ENCODE peak calls at places on chromosomes 11 and 22, in six cellular contexts. Y is lower leg skin, M is tibial artery, Z is SJSA1, R is adipocyte, G is tibial nerve. L is an unnamed sample.

GRCh38 chr11:9461760-9462134 is 935 bp downstream of the ZNF143 start:
- DNase-seq in M (no peak), Y (no peak), G (no peak), R (peak), Z (no peak), L (no peak)

GRCh38 chr11:125924384-125925007 is 20.2 kb downstream of the DDX25 start:
- DNase-seq in Y (no peak), Z (no peak), R (no peak), M (no peak), G (no peak), L (no peak)

GRCh38 chr11:26042113-26042512 is 289.8 kb upstream of the ANO3 start:
- DNase-seq in G (no peak), R (no peak), Y (no peak), Z (no peak), M (no peak), L (no peak)

GRCh38 chr11:62438641-62439040 is 19.8 kb downstream of the SCGB1A1 start:
- DNase-seq in G (no peak), Z (no peak), Y (no peak), R (no peak), M (no peak), L (no peak)

GRCh38 chr11:12674571-12674935 is 332 bp downstream of the TEAD1 start:
- DNase-seq in M (no peak), Y (peak), Z (no peak), G (no peak), R (peak), L (no peak)

GRCh38 chr22:49588739-49589138 is 238.9 kb downstream of the BRD1 start:
- DNase-seq in M (peak), Z (no peak), Y (peak), G (no peak), R (no peak), L (no peak)

GRCh38 chr11:44842219-44842618 is 108.5 kb downstream of the TP53I11 start:
- DNase-seq in M (no peak), R (peak), Z (no peak), G (no peak), Y (no peak), L (no peak)

GRCh38 chr22:37198290-37199102 is 10.4 kb upstream of the C1QTNF6 start:
- DNase-seq in Y (peak), M (peak), R (peak), Z (peak), G (peak), L (peak)

GRCh38 chr22:49896201-49896600 is 22.0 kb downstream of the ALG12 start:
- DNase-seq in R (no peak), M (no peak), Z (no peak), G (no peak), Y (no peak), L (no peak)

GRCh38 chr11:124801636-124802312 is 1.6 kb upstream of the MSANTD2 start:
- DNase-seq in R (peak), G (no peak), Y (no peak), Z (no peak), M (no peak), L (no peak)

GRCh38 chr22:17862646-17863181 is 88.4 kb upstream of the BID start:
- DNase-seq in G (no peak), R (no peak), Y (no peak), Z (no peak), M (no peak), L (no peak)

GRCh38 chr22:47059701-47060161 is 297.3 kb downstream of the TBC1D22A start:
- DNase-seq in M (no peak), R (no peak), Y (no peak), Z (no peak), G (no peak), L (no peak)

GRCh38 chr11:128716231-128716630 is 22.4 kb downstream of the FLI1 start:
- DNase-seq in R (no peak), Z (no peak), M (no peak), G (no peak), Y (no peak), L (no peak)
- H3K4me3 ChIP-seq in R (no peak), Z (no peak), M (peak), G (no peak), Y (no peak), L (no peak)

GRCh38 chr11:65779669-65779918 is 1.2 kb downstream of the AP5B1 start:
- DNase-seq in M (no peak), R (no peak), Y (no peak), Z (no peak), G (no peak), L (no peak)

GRCh38 chr11:65777821-65778361 is 2.9 kb downstream of the AP5B1 start:
- DNase-seq in G (no peak), Y (peak), Z (peak), M (no peak), R (no peak), L (peak)

GRCh38 chr11:65779919-65780769 is 632 bp downstream of the AP5B1 start:
- DNase-seq in G (peak), Y (peak), R (peak), Z (peak), M (peak), L (peak)

GRCh38 chr11:65778431-65778900 is 2.3 kb downstream of the AP5B1 start:
- DNase-seq in M (peak), Z (no peak), Y (peak), G (no peak), R (no peak), L (peak)

DNA sequence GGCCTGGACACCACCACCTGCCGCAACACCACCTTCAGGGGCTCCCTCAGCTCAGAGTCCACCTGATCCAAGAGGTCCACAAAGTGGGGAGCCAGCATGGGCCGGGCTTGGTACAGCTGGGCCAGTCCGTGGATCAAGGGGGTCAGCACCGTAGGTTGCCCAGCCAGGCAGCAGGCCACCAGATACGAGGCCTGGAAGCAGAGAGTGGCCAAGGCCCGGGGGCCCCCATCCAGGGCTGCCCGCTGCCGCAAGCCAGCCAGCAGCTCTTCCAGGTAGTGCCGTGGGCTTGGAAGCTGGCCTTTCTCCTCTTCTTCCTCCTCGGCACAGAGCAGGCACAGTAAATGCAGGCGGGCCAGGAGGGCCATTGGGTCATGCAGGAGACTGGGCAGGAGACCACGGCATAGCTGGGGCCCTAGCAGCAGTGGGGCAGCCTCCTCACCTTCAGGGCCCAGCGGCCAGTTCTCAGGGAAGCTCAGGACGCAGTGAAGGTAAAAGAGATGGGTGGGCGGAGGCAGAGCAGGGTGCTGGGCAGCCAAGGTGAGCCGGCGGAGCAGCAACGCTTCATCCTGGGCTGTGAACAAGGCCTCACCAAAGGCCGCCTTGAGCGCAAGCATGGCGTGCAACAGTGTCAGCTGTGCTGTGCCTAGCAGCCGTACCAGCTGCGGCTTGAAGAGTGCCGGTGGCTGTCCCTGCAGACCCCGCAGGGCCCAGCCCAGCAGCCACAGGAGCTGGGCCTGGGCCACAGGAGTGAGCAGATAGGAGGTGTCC is 1.7 kb downstream of the AP5B1 start:
- DNase-seq in M (peak), G (no peak), Z (peak), Y (peak), R (no peak), L (peak)
- H3K4me3 ChIP-seq in M (peak), G (peak), Z (peak), Y (no peak), R (peak), L (peak)

GRCh38 chr11:85685131-85685819 is 720 bp downstream of the CCDC89 start:
- DNase-seq in R (no peak), M (no peak), Z (no peak), Y (no peak), G (no peak), L (no peak)

GRCh38 chr11:85680897-85681296 is 5.1 kb downstream of the CCDC89 start:
- DNase-seq in G (no peak), Z (no peak), M (no peak), R (no peak), Y (no peak), L (no peak)

GRCh38 chr11:85682330-85683305 is 3.4 kb downstream of the CCDC89 start:
- DNase-seq in G (peak), Y (peak), R (no peak), Z (no peak), M (peak), L (peak)

DNA sequence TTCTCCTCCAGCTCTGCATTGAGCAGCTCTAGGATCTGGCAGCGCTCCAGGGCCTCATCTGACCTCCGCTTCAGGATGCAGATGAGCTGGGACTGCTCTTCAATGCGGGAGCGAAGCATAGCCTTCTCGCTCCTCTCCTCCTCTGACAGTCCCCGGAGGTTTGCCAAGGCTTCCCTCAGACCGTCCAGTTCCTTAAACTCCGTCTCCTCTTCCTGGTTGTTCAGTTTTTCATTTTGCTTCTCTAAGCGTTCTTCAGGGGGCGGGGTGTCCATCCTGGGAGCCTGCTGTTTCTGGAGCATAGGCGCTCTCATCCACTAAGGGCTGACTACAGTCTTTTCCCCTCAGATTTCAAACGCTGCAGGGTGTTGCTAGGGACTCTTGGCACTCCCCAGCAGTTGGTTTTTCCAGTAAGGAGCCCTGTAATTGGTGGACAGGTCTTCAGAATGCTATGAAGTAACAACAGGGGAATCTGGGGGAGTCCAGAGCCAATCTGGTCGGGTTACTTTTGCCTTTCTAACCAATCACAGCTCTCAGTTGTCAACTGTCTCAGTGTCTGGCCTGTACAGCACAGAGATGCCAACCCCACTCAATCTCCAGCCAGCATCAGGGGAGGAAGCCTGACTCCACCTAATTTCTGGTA is at the start of gene CCDC89:
- DNase-seq in G (peak), M (peak), R (no peak), Z (no peak), Y (peak), L (peak)
- H3K4me3 ChIP-seq in G (peak), M (peak), R (peak), Z (no peak), Y (no peak), L (peak)

DNA sequence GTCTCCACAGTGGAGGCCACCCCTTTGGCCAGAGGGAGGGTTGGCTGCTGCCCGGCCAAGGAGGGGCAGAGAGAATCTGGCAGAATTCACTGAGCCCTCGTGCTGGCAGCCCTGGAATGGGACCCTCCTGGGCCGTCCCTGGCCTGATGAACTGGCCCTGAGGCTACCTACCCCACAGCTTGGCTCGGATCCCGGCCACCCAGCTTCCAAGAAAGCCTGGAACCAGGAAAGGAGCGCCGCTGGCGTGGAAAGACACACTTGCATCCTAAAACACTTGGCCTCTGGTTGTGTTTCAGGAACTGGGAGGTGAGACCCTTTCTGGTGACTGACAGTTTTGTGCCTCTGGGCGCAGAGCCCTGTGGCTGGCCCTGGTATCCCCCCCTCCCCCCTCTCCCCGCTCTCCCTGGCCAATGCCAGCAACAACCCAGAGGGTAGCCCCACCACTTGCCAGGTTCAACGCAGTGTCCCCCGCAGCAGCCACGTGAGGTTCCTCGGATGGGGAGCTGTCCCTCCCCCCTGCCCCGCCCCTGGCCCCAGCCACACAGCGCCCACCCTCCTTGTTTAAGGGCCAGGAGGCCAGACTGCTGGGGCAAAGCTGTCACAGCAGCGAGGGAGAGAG is 693 bp downstream of the NFAM1 start:
- DNase-seq in R (no peak), Z (no peak), G (no peak), M (no peak), Y (no peak), L (no peak)
- H3K4me3 ChIP-seq in R (no peak), Z (no peak), G (peak), M (peak), Y (no peak), L (no peak)

DNA sequence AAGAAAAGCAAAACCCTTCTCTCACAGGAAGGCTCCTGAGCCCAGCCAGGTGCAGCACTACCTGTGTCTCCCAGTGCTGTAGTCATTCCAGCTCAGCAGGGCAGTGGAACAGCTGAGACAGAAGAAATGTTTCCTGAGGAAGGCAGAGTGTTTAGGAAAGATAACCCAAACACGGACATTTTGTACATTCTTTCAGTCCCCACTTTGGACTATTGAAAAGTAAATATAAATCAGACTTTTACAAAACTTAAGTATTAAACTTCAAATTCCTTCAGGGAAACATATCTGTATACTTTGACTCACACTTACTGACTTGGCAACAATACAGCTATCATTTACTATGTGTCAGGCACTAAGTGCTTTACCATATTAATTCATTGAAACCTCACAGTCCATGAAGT is 40.4 kb downstream of the RRAS2 start:
- DNase-seq in G (no peak), M (no peak), Z (no peak), Y (no peak), R (no peak), L (no peak)
- H3K4me3 ChIP-seq in G (no peak), M (no peak), Z (no peak), Y (no peak), R (no peak), L (no peak)

DNA sequence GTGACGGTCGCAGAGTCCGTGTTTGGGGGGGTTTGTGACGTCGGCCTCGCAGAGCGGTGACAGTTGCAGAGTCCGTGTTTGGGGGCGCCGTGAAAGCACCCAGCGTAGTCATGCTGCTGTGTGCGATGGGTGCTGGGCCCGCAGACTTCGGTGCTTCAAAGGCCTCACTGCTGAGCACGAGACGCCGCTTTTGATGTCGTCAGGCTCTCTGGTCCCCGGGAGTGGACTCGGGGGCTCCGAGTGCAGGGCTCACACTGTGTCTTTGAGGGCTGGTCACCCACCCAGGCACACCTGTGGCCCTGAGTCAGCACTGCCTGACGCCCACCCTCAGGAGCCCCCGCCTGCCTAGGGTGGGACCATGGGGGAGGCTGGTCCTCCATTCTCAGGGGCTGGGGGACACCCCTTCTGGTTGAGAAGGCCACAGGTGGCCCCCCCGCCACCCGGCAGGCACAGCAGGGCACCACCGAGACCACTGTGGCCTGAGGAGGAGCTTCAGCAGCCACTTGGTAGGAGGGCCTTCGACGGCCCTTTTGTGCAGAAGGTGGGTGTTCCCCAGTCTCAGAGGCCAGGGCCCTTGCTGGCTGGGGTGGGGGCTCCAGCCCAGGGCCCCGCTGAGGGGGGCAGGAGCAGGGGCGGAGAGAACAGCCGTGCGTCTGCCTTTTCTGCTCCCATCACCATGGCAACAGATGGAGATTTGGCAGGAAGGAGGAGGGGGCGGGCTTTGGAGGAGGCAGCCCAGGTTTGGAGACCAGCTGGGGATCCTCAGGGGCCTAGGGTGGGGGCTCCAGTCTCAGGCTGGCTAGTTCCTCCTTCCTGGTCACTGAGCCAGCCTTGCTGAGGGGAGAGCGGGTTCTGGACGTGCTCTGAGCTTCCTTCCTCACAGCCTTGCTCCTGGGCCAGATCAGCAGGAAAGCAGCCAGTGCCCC is 20.9 kb downstream of the BRSK2 start:
- DNase-seq in R (no peak), G (no peak), M (no peak), Z (no peak), Y (no peak), L (no peak)
- H3K4me3 ChIP-seq in R (no peak), G (no peak), M (no peak), Z (no peak), Y (no peak), L (no peak)

GRCh38 chr11:72792437-72793021 is 1.3 kb downstream of the STARD10 start:
- DNase-seq in R (no peak), M (no peak), Z (no peak), Y (no peak), G (no peak), L (no peak)

GRCh38 chr11:72788250-72788649 is 5.6 kb downstream of the STARD10 start:
- DNase-seq in Y (no peak), M (no peak), Z (no peak), R (peak), G (no peak), L (peak)

GRCh38 chr11:72789493-72790131 is 4.2 kb downstream of the STARD10 start:
- DNase-seq in R (peak), G (no peak), Y (no peak), M (peak), Z (no peak), L (no peak)

GRCh38 chr11:72793452-72794367 is at the start of gene STARD10:
- DNase-seq in G (peak), Z (peak), R (peak), Y (peak), M (peak), L (peak)

GRCh38 chr11:72793081-72793451 is 781 bp downstream of the STARD10 start:
- DNase-seq in Z (no peak), R (no peak), Y (no peak), M (no peak), G (no peak), L (no peak)
- H3K4me3 ChIP-seq in Z (no peak), R (peak), Y (no peak), M (peak), G (peak), L (no peak)

GRCh38 chr11:21537980-21538379 is 654.9 kb upstream of the ANO5 start:
- DNase-seq in R (no peak), Z (no peak), Y (no peak), G (no peak), M (no peak), L (no peak)
- H3K4me3 ChIP-seq in R (no peak), Z (no peak), Y (no peak), G (no peak), M (no peak), L (no peak)

DNA sequence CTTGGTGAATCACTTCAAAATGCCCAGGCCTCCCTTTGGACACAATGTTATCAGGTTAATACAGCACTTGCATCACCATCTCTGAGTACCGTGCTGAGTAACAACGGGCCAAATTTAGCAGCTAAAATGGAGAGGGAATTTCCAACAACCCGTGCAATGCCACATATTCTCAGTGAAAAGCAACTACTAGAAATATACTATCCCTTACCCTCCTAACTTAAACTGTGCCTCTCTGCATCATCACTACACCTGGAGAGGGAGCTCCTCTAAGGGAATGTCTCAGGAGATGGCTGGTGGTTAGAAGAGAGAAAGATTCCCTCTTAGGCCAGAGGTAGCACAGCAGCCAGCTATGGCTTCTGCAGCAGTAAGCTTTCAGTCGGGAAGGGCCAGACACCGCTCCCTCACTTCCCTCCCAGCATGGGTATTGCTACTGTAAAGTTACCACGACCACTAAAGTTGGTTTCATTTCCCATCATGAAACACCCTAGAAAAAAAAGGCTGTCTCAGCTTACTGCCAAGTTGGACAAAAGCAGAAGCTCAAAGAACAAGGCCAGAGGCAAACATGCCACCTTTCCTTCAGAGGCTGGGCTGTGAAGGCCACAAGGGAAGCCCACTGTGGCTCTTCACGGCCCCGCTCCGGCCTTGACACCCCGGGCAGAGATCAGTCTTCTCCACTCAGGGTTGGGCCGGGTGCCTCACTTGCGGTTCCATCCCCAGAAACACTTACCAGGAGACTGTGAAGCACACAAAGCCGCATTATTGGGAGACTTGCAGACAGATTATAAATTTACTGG is 3.9 kb downstream of the MAML2 start:
- DNase-seq in Y (peak), M (peak), R (peak), G (no peak), Z (no peak), L (peak)
- H3K4me3 ChIP-seq in Y (no peak), M (peak), R (peak), G (peak), Z (peak), L (peak)

GRCh38 chr11:18081551-18081950 is 24.3 kb downstream of the SAAL1 start:
- DNase-seq in M (no peak), Y (no peak), R (no peak), Z (no peak), G (no peak), L (no peak)
- H3K4me3 ChIP-seq in M (no peak), Y (no peak), R (no peak), Z (no peak), G (no peak), L (no peak)